ENCODE peak calls at places on chromosomes 2 and 18, in seven cellular contexts. One of them, this sample, is unnamed.

GRCh38 chr2:207135340-207135739 is 30.4 kb downstream of the KLF7 start:
- DNase-seq in T-cell: no peak
- DNase-seq in stimulated activated CD8-positive, alpha-beta memory T cell treated with anti-CD3 and anti-CD28 coated beads, Interleukin-15, amount 100 ng/mL, for 24 hours: no peak
- DNase-seq in HT1080: no peak
- DNase-seq in stimulated activated CD4-positive, alpha-beta T cell treated with anti-CD3 and anti-CD28 coated beads, Interleukin-15, amount 100 ng/mL, for 24 hours: no peak
- DNase-seq in heart right ventricle: no peak
- DNase-seq in T follicular helper cell: no peak
- DNase-seq in this sample: no peak

GRCh38 chr2:160246356-160246755 is 46.3 kb upstream of the ITGB6 start:
- DNase-seq in T-cell: no peak
- DNase-seq in stimulated activated CD8-positive, alpha-beta memory T cell treated with anti-CD3 and anti-CD28 coated beads, Interleukin-15, amount 100 ng/mL, for 24 hours: no peak
- DNase-seq in HT1080: no peak
- DNase-seq in stimulated activated CD4-positive, alpha-beta T cell treated with anti-CD3 and anti-CD28 coated beads, Interleukin-15, amount 100 ng/mL, for 24 hours: no peak
- DNase-seq in heart right ventricle: no peak
- DNase-seq in T follicular helper cell: no peak
- DNase-seq in this sample: no peak

GRCh38 chr2:234950730-234951385 is 959 bp upstream of the SH3BP4 start:
- DNase-seq in T-cell: no peak
- DNase-seq in stimulated activated CD8-positive, alpha-beta memory T cell treated with anti-CD3 and anti-CD28 coated beads, Interleukin-15, amount 100 ng/mL, for 24 hours: no peak
- DNase-seq in HT1080: no peak
- DNase-seq in stimulated activated CD4-positive, alpha-beta T cell treated with anti-CD3 and anti-CD28 coated beads, Interleukin-15, amount 100 ng/mL, for 24 hours: no peak
- DNase-seq in heart right ventricle: no peak
- DNase-seq in T follicular helper cell: no peak
- DNase-seq in this sample: no peak

GRCh38 chr18:35144628-35145027 is 96.2 kb upstream of the ZNF397 start:
- DNase-seq in T-cell: no peak
- DNase-seq in stimulated activated CD8-positive, alpha-beta memory T cell treated with anti-CD3 and anti-CD28 coated beads, Interleukin-15, amount 100 ng/mL, for 24 hours: no peak
- DNase-seq in HT1080: no peak
- DNase-seq in stimulated activated CD4-positive, alpha-beta T cell treated with anti-CD3 and anti-CD28 coated beads, Interleukin-15, amount 100 ng/mL, for 24 hours: no peak
- DNase-seq in heart right ventricle: no peak
- DNase-seq in T follicular helper cell: no peak
- DNase-seq in this sample: no peak

GRCh38 chr2:10223932-10224720 is 78.6 kb upstream of the HPCAL1 start:
- DNase-seq in T-cell: no peak
- DNase-seq in stimulated activated CD8-positive, alpha-beta memory T cell treated with anti-CD3 and anti-CD28 coated beads, Interleukin-15, amount 100 ng/mL, for 24 hours: no peak
- DNase-seq in HT1080: no peak
- DNase-seq in stimulated activated CD4-positive, alpha-beta T cell treated with anti-CD3 and anti-CD28 coated beads, Interleukin-15, amount 100 ng/mL, for 24 hours: no peak
- DNase-seq in heart right ventricle: no peak
- DNase-seq in T follicular helper cell: no peak
- DNase-seq in this sample: no peak

GRCh38 chr18:59994357-59994756 is 94.6 kb downstream of the PMAIP1 start:
- DNase-seq in T-cell: no peak
- DNase-seq in stimulated activated CD8-positive, alpha-beta memory T cell treated with anti-CD3 and anti-CD28 coated beads, Interleukin-15, amount 100 ng/mL, for 24 hours: no peak
- DNase-seq in HT1080: no peak
- DNase-seq in stimulated activated CD4-positive, alpha-beta T cell treated with anti-CD3 and anti-CD28 coated beads, Interleukin-15, amount 100 ng/mL, for 24 hours: no peak
- DNase-seq in heart right ventricle: no peak
- DNase-seq in T follicular helper cell: no peak
- DNase-seq in this sample: no peak

GRCh38 chr2:64354857-64355680 is 98.9 kb upstream of the LGALSL start:
- DNase-seq in T-cell: no peak
- DNase-seq in stimulated activated CD8-positive, alpha-beta memory T cell treated with anti-CD3 and anti-CD28 coated beads, Interleukin-15, amount 100 ng/mL, for 24 hours: no peak
- DNase-seq in HT1080: peak; percentile 94
- DNase-seq in stimulated activated CD4-positive, alpha-beta T cell treated with anti-CD3 and anti-CD28 coated beads, Interleukin-15, amount 100 ng/mL, for 24 hours: no peak
- DNase-seq in heart right ventricle: no peak
- DNase-seq in T follicular helper cell: no peak
- DNase-seq in this sample: no peak

GRCh38 chr2:17976871-17977746 is 98.6 kb downstream of the KCNS3 start:
- DNase-seq in T-cell: no peak
- DNase-seq in stimulated activated CD8-positive, alpha-beta memory T cell treated with anti-CD3 and anti-CD28 coated beads, Interleukin-15, amount 100 ng/mL, for 24 hours: no peak
- DNase-seq in HT1080: peak; percentile 97
- DNase-seq in stimulated activated CD4-positive, alpha-beta T cell treated with anti-CD3 and anti-CD28 coated beads, Interleukin-15, amount 100 ng/mL, for 24 hours: no peak
- DNase-seq in heart right ventricle: peak; percentile 10
- DNase-seq in T follicular helper cell: no peak
- DNase-seq in this sample: no peak

GRCh38 chr18:25278415-25278814 is 73.6 kb downstream of the ZNF521 start:
- DNase-seq in T-cell: no peak
- DNase-seq in stimulated activated CD8-positive, alpha-beta memory T cell treated with anti-CD3 and anti-CD28 coated beads, Interleukin-15, amount 100 ng/mL, for 24 hours: no peak
- DNase-seq in HT1080: no peak
- DNase-seq in stimulated activated CD4-positive, alpha-beta T cell treated with anti-CD3 and anti-CD28 coated beads, Interleukin-15, amount 100 ng/mL, for 24 hours: no peak
- DNase-seq in heart right ventricle: no peak
- DNase-seq in T follicular helper cell: no peak
- DNase-seq in this sample: no peak

GRCh38 chr2:146252119-146252518 is 1592.7 kb upstream of the ACVR2A start:
- DNase-seq in T-cell: no peak
- DNase-seq in stimulated activated CD8-positive, alpha-beta memory T cell treated with anti-CD3 and anti-CD28 coated beads, Interleukin-15, amount 100 ng/mL, for 24 hours: no peak
- DNase-seq in HT1080: no peak
- DNase-seq in stimulated activated CD4-positive, alpha-beta T cell treated with anti-CD3 and anti-CD28 coated beads, Interleukin-15, amount 100 ng/mL, for 24 hours: no peak
- DNase-seq in heart right ventricle: no peak
- DNase-seq in T follicular helper cell: no peak
- DNase-seq in this sample: no peak

GRCh38 chr18:8615397-8616025 is 6.3 kb downstream of the RAB12 start:
- DNase-seq in T-cell: no peak
- DNase-seq in stimulated activated CD8-positive, alpha-beta memory T cell treated with anti-CD3 and anti-CD28 coated beads, Interleukin-15, amount 100 ng/mL, for 24 hours: no peak
- DNase-seq in HT1080: peak; percentile 85
- DNase-seq in stimulated activated CD4-positive, alpha-beta T cell treated with anti-CD3 and anti-CD28 coated beads, Interleukin-15, amount 100 ng/mL, for 24 hours: no peak
- DNase-seq in heart right ventricle: peak; percentile 51
- DNase-seq in T follicular helper cell: no peak
- DNase-seq in this sample: no peak

GRCh38 chr2:148876190-148876588 is 1.2 kb downstream of the KIF5C start:
- DNase-seq in T-cell: no peak
- DNase-seq in stimulated activated CD8-positive, alpha-beta memory T cell treated with anti-CD3 and anti-CD28 coated beads, Interleukin-15, amount 100 ng/mL, for 24 hours: peak; percentile 3
- DNase-seq in HT1080: no peak
- DNase-seq in stimulated activated CD4-positive, alpha-beta T cell treated with anti-CD3 and anti-CD28 coated beads, Interleukin-15, amount 100 ng/mL, for 24 hours: peak; percentile 37
- DNase-seq in heart right ventricle: no peak
- DNase-seq in T follicular helper cell: no peak
- DNase-seq in this sample: no peak

GRCh38 chr2:178632729-178633128 is 152.5 kb downstream of the PLEKHA3 start:
- DNase-seq in T-cell: no peak
- DNase-seq in stimulated activated CD8-positive, alpha-beta memory T cell treated with anti-CD3 and anti-CD28 coated beads, Interleukin-15, amount 100 ng/mL, for 24 hours: no peak
- DNase-seq in HT1080: no peak
- DNase-seq in stimulated activated CD4-positive, alpha-beta T cell treated with anti-CD3 and anti-CD28 coated beads, Interleukin-15, amount 100 ng/mL, for 24 hours: no peak
- DNase-seq in heart right ventricle: no peak
- DNase-seq in T follicular helper cell: no peak
- DNase-seq in this sample: no peak

GRCh38 chr2:148720501-148720998 is 76.0 kb downstream of the EPC2 start:
- DNase-seq in T-cell: no peak
- DNase-seq in stimulated activated CD8-positive, alpha-beta memory T cell treated with anti-CD3 and anti-CD28 coated beads, Interleukin-15, amount 100 ng/mL, for 24 hours: no peak
- DNase-seq in HT1080: no peak
- DNase-seq in stimulated activated CD4-positive, alpha-beta T cell treated with anti-CD3 and anti-CD28 coated beads, Interleukin-15, amount 100 ng/mL, for 24 hours: peak; percentile 25
- DNase-seq in heart right ventricle: peak; percentile 18
- DNase-seq in T follicular helper cell: no peak
- DNase-seq in this sample: no peak

GRCh38 chr2:191020742-191021381 is 6.9 kb upstream of the STAT1 start:
- DNase-seq in T-cell: no peak
- DNase-seq in stimulated activated CD8-positive, alpha-beta memory T cell treated with anti-CD3 and anti-CD28 coated beads, Interleukin-15, amount 100 ng/mL, for 24 hours: no peak
- DNase-seq in HT1080: peak; percentile 48
- DNase-seq in stimulated activated CD4-positive, alpha-beta T cell treated with anti-CD3 and anti-CD28 coated beads, Interleukin-15, amount 100 ng/mL, for 24 hours: peak; percentile 59
- DNase-seq in heart right ventricle: peak; percentile 20
- DNase-seq in T follicular helper cell: no peak
- DNase-seq in this sample: no peak

GRCh38 chr2:211487746-211488145 is 931.3 kb downstream of the CPS1 start:
- DNase-seq in T-cell: no peak
- DNase-seq in stimulated activated CD8-positive, alpha-beta memory T cell treated with anti-CD3 and anti-CD28 coated beads, Interleukin-15, amount 100 ng/mL, for 24 hours: no peak
- DNase-seq in HT1080: no peak
- DNase-seq in stimulated activated CD4-positive, alpha-beta T cell treated with anti-CD3 and anti-CD28 coated beads, Interleukin-15, amount 100 ng/mL, for 24 hours: no peak
- DNase-seq in heart right ventricle: no peak
- DNase-seq in T follicular helper cell: no peak
- DNase-seq in this sample: no peak

GRCh38 chr2:14427982-14428567 is 204.4 kb upstream of the LRATD1 start:
- DNase-seq in T-cell: no peak
- DNase-seq in stimulated activated CD8-positive, alpha-beta memory T cell treated with anti-CD3 and anti-CD28 coated beads, Interleukin-15, amount 100 ng/mL, for 24 hours: no peak
- DNase-seq in HT1080: peak; percentile 48
- DNase-seq in stimulated activated CD4-positive, alpha-beta T cell treated with anti-CD3 and anti-CD28 coated beads, Interleukin-15, amount 100 ng/mL, for 24 hours: no peak
- DNase-seq in heart right ventricle: peak; percentile 29
- DNase-seq in T follicular helper cell: no peak
- DNase-seq in this sample: no peak

GRCh38 chr18:13608791-13609552 is 117.4 kb downstream of the FAM210A start:
- DNase-seq in T-cell: peak; percentile 8
- DNase-seq in stimulated activated CD8-positive, alpha-beta memory T cell treated with anti-CD3 and anti-CD28 coated beads, Interleukin-15, amount 100 ng/mL, for 24 hours: no peak
- DNase-seq in HT1080: no peak
- DNase-seq in stimulated activated CD4-positive, alpha-beta T cell treated with anti-CD3 and anti-CD28 coated beads, Interleukin-15, amount 100 ng/mL, for 24 hours: peak; percentile 52
- DNase-seq in heart right ventricle: no peak
- DNase-seq in T follicular helper cell: no peak
- DNase-seq in this sample: no peak

GRCh38 chr18:74604366-74604765 is 6.7 kb downstream of the ZNF407 start:
- DNase-seq in T-cell: no peak
- DNase-seq in stimulated activated CD8-positive, alpha-beta memory T cell treated with anti-CD3 and anti-CD28 coated beads, Interleukin-15, amount 100 ng/mL, for 24 hours: no peak
- DNase-seq in HT1080: no peak
- DNase-seq in stimulated activated CD4-positive, alpha-beta T cell treated with anti-CD3 and anti-CD28 coated beads, Interleukin-15, amount 100 ng/mL, for 24 hours: no peak
- DNase-seq in heart right ventricle: no peak
- DNase-seq in T follicular helper cell: no peak
- DNase-seq in this sample: no peak

GRCh38 chr2:96564026-96564425 is 27.5 kb downstream of the ARID5A start:
- DNase-seq in T-cell: no peak
- DNase-seq in stimulated activated CD8-positive, alpha-beta memory T cell treated with anti-CD3 and anti-CD28 coated beads, Interleukin-15, amount 100 ng/mL, for 24 hours: no peak
- DNase-seq in HT1080: no peak
- DNase-seq in stimulated activated CD4-positive, alpha-beta T cell treated with anti-CD3 and anti-CD28 coated beads, Interleukin-15, amount 100 ng/mL, for 24 hours: no peak
- DNase-seq in heart right ventricle: no peak
- DNase-seq in T follicular helper cell: no peak
- DNase-seq in this sample: no peak

GRCh38 chr18:59005266-59005665 is 134.4 kb upstream of the SEC11C start:
- DNase-seq in T-cell: no peak
- DNase-seq in stimulated activated CD8-positive, alpha-beta memory T cell treated with anti-CD3 and anti-CD28 coated beads, Interleukin-15, amount 100 ng/mL, for 24 hours: no peak
- DNase-seq in HT1080: peak; percentile 58
- DNase-seq in stimulated activated CD4-positive, alpha-beta T cell treated with anti-CD3 and anti-CD28 coated beads, Interleukin-15, amount 100 ng/mL, for 24 hours: no peak
- DNase-seq in heart right ventricle: peak; percentile 80
- DNase-seq in T follicular helper cell: no peak
- DNase-seq in this sample: no peak

GRCh38 chr2:605674-606608 is 71.3 kb downstream of the TMEM18 start:
- DNase-seq in T-cell: no peak
- DNase-seq in stimulated activated CD8-positive, alpha-beta memory T cell treated with anti-CD3 and anti-CD28 coated beads, Interleukin-15, amount 100 ng/mL, for 24 hours: no peak
- DNase-seq in HT1080: no peak
- DNase-seq in stimulated activated CD4-positive, alpha-beta T cell treated with anti-CD3 and anti-CD28 coated beads, Interleukin-15, amount 100 ng/mL, for 24 hours: no peak
- DNase-seq in heart right ventricle: no peak
- DNase-seq in T follicular helper cell: no peak
- DNase-seq in this sample: no peak

GRCh38 chr2:227394403-227394802 is 6.7 kb upstream of the SCYGR1 start:
- DNase-seq in T-cell: no peak
- DNase-seq in stimulated activated CD8-positive, alpha-beta memory T cell treated with anti-CD3 and anti-CD28 coated beads, Interleukin-15, amount 100 ng/mL, for 24 hours: no peak
- DNase-seq in HT1080: no peak
- DNase-seq in stimulated activated CD4-positive, alpha-beta T cell treated with anti-CD3 and anti-CD28 coated beads, Interleukin-15, amount 100 ng/mL, for 24 hours: no peak
- DNase-seq in heart right ventricle: no peak
- DNase-seq in T follicular helper cell: no peak
- DNase-seq in this sample: no peak

GRCh38 chr18:9722691-9723090 is 14.6 kb downstream of the RAB31 start:
- DNase-seq in T-cell: no peak
- DNase-seq in stimulated activated CD8-positive, alpha-beta memory T cell treated with anti-CD3 and anti-CD28 coated beads, Interleukin-15, amount 100 ng/mL, for 24 hours: no peak
- DNase-seq in HT1080: no peak
- DNase-seq in stimulated activated CD4-positive, alpha-beta T cell treated with anti-CD3 and anti-CD28 coated beads, Interleukin-15, amount 100 ng/mL, for 24 hours: no peak
- DNase-seq in heart right ventricle: no peak
- DNase-seq in T follicular helper cell: no peak
- DNase-seq in this sample: no peak

GRCh38 chr2:232113821-232114220 is 152.3 kb downstream of the DIS3L2 start:
- DNase-seq in T-cell: no peak
- DNase-seq in stimulated activated CD8-positive, alpha-beta memory T cell treated with anti-CD3 and anti-CD28 coated beads, Interleukin-15, amount 100 ng/mL, for 24 hours: no peak
- DNase-seq in HT1080: peak; percentile 46
- DNase-seq in stimulated activated CD4-positive, alpha-beta T cell treated with anti-CD3 and anti-CD28 coated beads, Interleukin-15, amount 100 ng/mL, for 24 hours: peak; percentile 14
- DNase-seq in heart right ventricle: no peak
- DNase-seq in T follicular helper cell: no peak
- DNase-seq in this sample: no peak

GRCh38 chr18:51168031-51168742 is 29.3 kb downstream of the MEX3C start:
- DNase-seq in T-cell: no peak
- DNase-seq in stimulated activated CD8-positive, alpha-beta memory T cell treated with anti-CD3 and anti-CD28 coated beads, Interleukin-15, amount 100 ng/mL, for 24 hours: no peak
- DNase-seq in HT1080: no peak
- DNase-seq in stimulated activated CD4-positive, alpha-beta T cell treated with anti-CD3 and anti-CD28 coated beads, Interleukin-15, amount 100 ng/mL, for 24 hours: no peak
- DNase-seq in heart right ventricle: no peak
- DNase-seq in T follicular helper cell: no peak
- DNase-seq in this sample: no peak

GRCh38 chr2:23475036-23475435 is 90.1 kb downstream of the KLHL29 start:
- DNase-seq in T-cell: no peak
- DNase-seq in stimulated activated CD8-positive, alpha-beta memory T cell treated with anti-CD3 and anti-CD28 coated beads, Interleukin-15, amount 100 ng/mL, for 24 hours: no peak
- DNase-seq in HT1080: no peak
- DNase-seq in stimulated activated CD4-positive, alpha-beta T cell treated with anti-CD3 and anti-CD28 coated beads, Interleukin-15, amount 100 ng/mL, for 24 hours: no peak
- DNase-seq in heart right ventricle: no peak
- DNase-seq in T follicular helper cell: no peak
- DNase-seq in this sample: no peak

This sample was measured in mesothelial cell of epicardium.